ENCODE peak calls at places on chromosomes 6 and 20, in five cellular contexts. B is lung, I is ovary, G is fibroblast of pulmonary artery, L is tibial artery. Z is an unnamed sample.
A peak's percentile ranks its signal among the peaks of the same experiment; 100 is the strongest.

GRCh38 chr6:93418113-93418447 is 1.3 kb downstream of the EPHA7 start:
- DNase-seq in G (no peak), L (no peak), I (no peak), B (no peak), Z (no peak)

GRCh38 chr6:135853227-135853626 is 1.7 kb downstream of the PDE7B start:
- DNase-seq in B (no peak), L (no peak), G (peak; percentile 79), I (no peak), Z (no peak)

GRCh38 chr20:12946789-12947188 is 62.0 kb upstream of the SPTLC3 start:
- DNase-seq in G (no peak), I (no peak), B (no peak), L (no peak), Z (no peak)

GRCh38 chr20:41390889-41391288 is 24.3 kb upstream of the EMILIN3 start:
- DNase-seq in G (no peak), B (no peak), I (no peak), L (no peak), Z (no peak)

GRCh38 chr20:3660262-3661059 is 2.7 kb downstream of the GFRA4 start:
- DNase-seq in B (no peak), L (peak; percentile 54), I (no peak), G (no peak), Z (no peak)

GRCh38 chr6:68238097-68238597 is 396.9 kb upstream of the ADGRB3 start:
- DNase-seq in L (no peak), G (peak; percentile 57), I (no peak), B (no peak), Z (no peak)

GRCh38 chr6:157424491-157425020 is 43.6 kb downstream of the ZDHHC14 start:
- DNase-seq in I (no peak), G (no peak), L (no peak), B (no peak), Z (no peak)

GRCh38 chr6:142816024-142816423 is 129.0 kb downstream of the HIVEP2 start:
- DNase-seq in I (no peak), G (no peak), B (no peak), L (no peak), Z (no peak)

GRCh38 chr6:136640132-136640915 is 90.1 kb upstream of the MAP7 start:
- DNase-seq in B (no peak), G (peak; percentile 77), I (no peak), L (peak; percentile 73), Z (no peak)

GRCh38 chr6:52725133-52725529 is 38.1 kb downstream of the GSTA2 start:
- DNase-seq in G (peak; percentile 10), L (peak; percentile 68), B (no peak), I (no peak), Z (no peak)

GRCh38 chr6:5529733-5530132 is 268.4 kb downstream of the FARS2 start:
- DNase-seq in I (no peak), G (no peak), B (no peak), L (no peak), Z (peak; percentile 43)

GRCh38 chr20:63056236-63057132 is 49.7 kb upstream of the BHLHE23 start:
- DNase-seq in B (no peak), I (no peak), L (peak; percentile 61), G (peak; percentile 39), Z (no peak)

GRCh38 chr20:62643521-62644043 is 1.3 kb downstream of the SLCO4A1 start:
- DNase-seq in L (no peak), I (no peak), B (no peak), G (no peak), Z (no peak)

GRCh38 chr6:10949579-10950490 is 63.0 kb downstream of the SYCP2L start:
- DNase-seq in I (no peak), L (no peak), B (no peak), G (no peak), Z (no peak)

GRCh38 chr6:111552999-111553398 is 52.7 kb downstream of the TRAF3IP2 start:
- DNase-seq in I (no peak), L (no peak), B (no peak), G (no peak), Z (no peak)

GRCh38 chr20:38805958-38806854 is 709 bp downstream of the PPP1R16B start:
- DNase-seq in L (no peak), G (no peak), I (no peak), B (no peak), Z (no peak)

GRCh38 chr20:38804682-38805501 is 605 bp upstream of the PPP1R16B start:
- DNase-seq in L (no peak), B (no peak), I (no peak), G (peak; percentile 64), Z (no peak)

GRCh38 chr20:38806855-38807655 is 1.6 kb downstream of the PPP1R16B start:
- DNase-seq in L (no peak), I (no peak), B (no peak), G (no peak), Z (no peak)

GRCh38 chr20:38805502-38805957 is at the start of gene PPP1R16B:
- DNase-seq in G (peak; percentile 36), L (no peak), I (no peak), B (no peak), Z (no peak)

DNA sequence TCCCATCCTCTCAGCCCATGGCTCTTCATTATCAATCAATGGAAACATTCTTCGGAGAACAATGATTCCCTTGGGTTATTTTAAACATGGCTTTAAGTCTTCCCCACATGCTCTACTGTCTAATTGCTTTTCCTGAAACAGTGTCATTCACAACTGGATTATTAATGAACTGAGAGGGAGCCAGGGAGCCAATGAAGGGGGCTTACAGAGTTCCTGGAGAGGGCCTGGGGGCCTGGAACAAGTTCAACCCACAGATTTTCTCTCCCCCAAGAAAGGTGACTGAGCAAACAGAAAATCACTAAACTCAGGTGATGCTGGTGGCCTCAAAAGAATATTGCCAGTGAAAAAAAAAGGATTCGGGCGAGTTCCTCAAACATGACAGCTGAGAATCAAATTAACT is 1.3 kb upstream of the PPP1R16B start:
- DNase-seq in I (no peak), L (no peak), B (no peak), G (no peak), Z (no peak)
- H3K4me3 ChIP-seq in I (no peak overlapping the region), L (no peak overlapping the region), B (no peak overlapping the region), G (no peak overlapping the region), Z (no peak overlapping the region)

GRCh38 chr20:1804129-1804503 is 91.1 kb upstream of the SIRPA start:
- DNase-seq in L (no peak), G (no peak), B (no peak), I (no peak), Z (no peak)

GRCh38 chr20:1801551-1801950 is 93.7 kb upstream of the SIRPA start:
- DNase-seq in B (no peak), G (no peak), I (no peak), L (peak; percentile 2), Z (no peak)

GRCh38 chr20:1803216-1804128 is 91.7 kb upstream of the SIRPA start:
- DNase-seq in B (peak; percentile 68), I (no peak), G (peak; percentile 67), L (peak; percentile 82), Z (no peak)

GRCh38 chr20:1800777-1801176 is 94.4 kb upstream of the SIRPA start:
- DNase-seq in G (peak; percentile 61), L (no peak), B (no peak), I (no peak), Z (no peak)

GRCh38 chr20:1802385-1803215 is 92.6 kb upstream of the SIRPA start:
- DNase-seq in L (peak; percentile 73), B (peak; percentile 57), G (peak; percentile 71), I (no peak), Z (peak; percentile 27)
- TF ChIP-seq CTCF in L (peak; percentile 73), B (peak; percentile 20), G (peak; percentile 63), I (peak; percentile 18), Z (peak; percentile 61)

GRCh38 chr20:45578151-45578660 is 878 bp downstream of the WFDC8 start:
- DNase-seq in L (no peak), I (no peak), G (no peak), B (no peak), Z (no peak)

GRCh38 chr20:45576995-45577394 is 2.1 kb downstream of the WFDC8 start:
- DNase-seq in L (no peak), G (no peak), B (peak; percentile 35), I (no peak), Z (no peak)

GRCh38 chr20:45575931-45576330 is 3.2 kb downstream of the WFDC8 start:
- DNase-seq in B (no peak), G (no peak), I (no peak), L (no peak), Z (no peak)

GRCh38 chr20:45581702-45582101 is 2.6 kb upstream of the WFDC8 start:
- DNase-seq in L (no peak), I (no peak), B (no peak), G (no peak), Z (no peak)

GRCh38 chr20:45579184-45579583 is at the start of gene WFDC8:
- DNase-seq in B (no peak), G (no peak), I (no peak), L (no peak), Z (no peak)
- H3K4me3 ChIP-seq in B (no peak within 1 kb of the TSS), G (no peak within 1 kb of the TSS), I (no peak within 1 kb of the TSS), L (no peak within 1 kb of the TSS), Z (no peak within 1 kb of the TSS)

GRCh38 chr20:53381568-53382262 is 211.9 kb downstream of the ZNF217 start:
- DNase-seq in L (no peak), G (no peak), B (no peak), I (no peak), Z (no peak)
- TF ChIP-seq CTCF in L (no peak), G (no peak), B (no peak), I (no peak), Z (no peak)

GRCh38 chr20:45467172-45467571 is 2.4 kb upstream of the WFDC2 start:
- DNase-seq in I (no peak), B (no peak), L (no peak), G (no peak), Z (no peak)

GRCh38 chr20:45467861-45468260 is 1.7 kb upstream of the WFDC2 start:
- DNase-seq in B (no peak), I (no peak), G (no peak), L (no peak), Z (no peak)

GRCh38 chr20:45469336-45470261 is at the start of gene WFDC2:
- DNase-seq in L (no peak), I (no peak), G (no peak), B (peak; percentile 76), Z (no peak)

GRCh38 chr20:45470262-45470931 is 844 bp downstream of the WFDC2 start:
- DNase-seq in L (no peak), I (no peak), G (peak; percentile 16), B (peak; percentile 66), Z (no peak)

DNA sequence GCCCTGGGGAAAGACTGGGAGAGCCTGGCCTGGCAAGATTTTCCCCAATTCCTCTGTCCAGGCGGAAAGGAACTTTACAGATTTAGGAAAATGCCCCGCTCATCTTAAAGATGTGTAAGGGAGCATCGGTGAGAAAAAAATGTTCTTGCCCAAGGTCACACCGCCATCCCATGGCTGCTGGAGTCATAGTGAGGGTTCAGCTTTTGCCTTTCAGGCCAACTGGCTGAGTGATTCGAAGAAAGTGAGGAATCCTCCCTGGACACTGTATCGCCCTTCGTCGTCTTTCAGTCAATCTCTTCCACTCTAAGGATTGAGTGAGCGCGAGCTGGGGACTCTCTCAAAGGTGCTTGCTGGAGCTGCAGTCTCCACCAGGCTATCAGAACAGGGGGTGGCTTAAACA is 1.4 kb downstream of the WFDC2 start:
- DNase-seq in L (no peak), B (no peak), G (peak; percentile 6), I (no peak), Z (no peak)
- H3K4me3 ChIP-seq in L (peak overlapping the region; percentile 63), B (no peak overlapping the region), G (peak overlapping the region; percentile 38), I (peak overlapping the region; percentile 43), Z (peak overlapping the region; percentile 34)

GRCh38 chr6:141388666-141389065 is 744.1 kb upstream of the GJE1 start:
- DNase-seq in G (no peak), I (no peak), B (no peak), L (no peak), Z (no peak)
- TF ChIP-seq CTCF in G (no peak), I (no peak), B (no peak), L (no peak), Z (no peak)

GRCh38 chr20:44401770-44402390 is 46.4 kb downstream of the HNF4A start:
- DNase-seq in L (no peak), G (no peak), I (no peak), B (no peak), Z (no peak)
- H3K4me3 ChIP-seq in L (no peak overlapping the region), G (no peak overlapping the region), I (no peak overlapping the region), B (no peak overlapping the region), Z (no peak overlapping the region)

Z was measured in astrocyte of the cerebellum.